ENCODE peak calls at places on chromosomes 4 and X, in seven cellular contexts. N is ovary, O is body of pancreas, U is tibial nerve, I is ascending aorta, C is mammary epithelial cell, G is left lung. Q is an unnamed sample.
A peak's percentile ranks its signal among the peaks of the same experiment; 100 is the strongest.

GRCh38 chrX:114028907-114029662 is 554.8 kb upstream of the HTR2C start:
- DNase-seq in I (no peak), O (no peak), U (no peak), N (no peak), G (no peak), C (no peak), Q (no peak)

GRCh38 chr4:38145033-38145673 is 185.0 kb downstream of the PTTG2 start:
- DNase-seq in O (no peak), N (no peak), C (no peak), U (no peak), I (no peak), G (no peak), Q (no peak)

GRCh38 chr4:166501941-166502382 is 628.9 kb downstream of the TLL1 start:
- DNase-seq in C (no peak), G (no peak), I (no peak), O (peak; percentile 55), U (no peak), N (no peak), Q (no peak)

GRCh38 chr4:40594261-40595178 is 35.1 kb downstream of the RBM47 start:
- DNase-seq in U (no peak), I (no peak), G (no peak), O (no peak), C (peak; percentile 45), N (no peak), Q (no peak)

GRCh38 chrX:139930923-139931645 is 1.8 kb downstream of the ATP11C start:
- DNase-seq in N (peak; percentile 20), I (no peak), O (peak; percentile 19), G (peak; percentile 34), U (no peak), C (peak; percentile 23), Q (no peak)

GRCh38 chrX:130165181-130165702 is 399 bp downstream of the AIFM1 start:
- DNase-seq in N (no peak), O (no peak), U (peak; percentile 13), G (no peak), C (no peak), I (no peak), Q (no peak)

GRCh38 chr4:158315706-158316105 is 105.4 kb downstream of the TMEM144 start:
- DNase-seq in G (no peak), U (no peak), O (no peak), C (no peak), I (no peak), N (no peak), Q (no peak)

GRCh38 chr4:176034498-176034897 is 31.1 kb upstream of the WDR17 start:
- DNase-seq in I (no peak), C (peak; percentile 4), G (no peak), U (no peak), O (no peak), N (no peak), Q (no peak)

GRCh38 chrX:23493941-23494374 is 159.3 kb downstream of the PTCHD1 start:
- DNase-seq in O (peak; percentile 72), G (no peak), I (no peak), U (no peak), C (peak; percentile 60), N (no peak), Q (no peak)

GRCh38 chr4:144817081-144817480 is 171.1 kb downstream of the HHIP start:
- DNase-seq in I (no peak), N (no peak), O (no peak), G (no peak), C (no peak), U (no peak), Q (no peak)

GRCh38 chr4:184805462-184806245 is 20.1 kb downstream of the ACSL1 start:
- DNase-seq in N (peak; percentile 26), C (no peak), I (no peak), U (peak; percentile 40), G (peak; percentile 87), O (peak; percentile 96), Q (no peak)

GRCh38 chrX:7950865-7951264 is 23.7 kb upstream of the PNPLA4 start:
- DNase-seq in O (no peak), U (no peak), N (no peak), I (no peak), C (no peak), G (no peak), Q (no peak)

GRCh38 chrX:65837875-65838549 is 170.6 kb downstream of the MSN start:
- DNase-seq in C (no peak), I (no peak), G (no peak), N (no peak), U (no peak), O (no peak), Q (no peak)

GRCh38 chr4:42638993-42639392 is 17.9 kb downstream of the ATP8A1 start:
- DNase-seq in G (no peak), C (no peak), U (no peak), O (no peak), N (no peak), I (no peak), Q (no peak)

GRCh38 chrX:83186632-83187031 is 321.5 kb upstream of the POU3F4 start:
- DNase-seq in C (no peak), I (no peak), U (no peak), G (no peak), O (no peak), N (no peak), Q (no peak)

GRCh38 chr4:37424753-37425152 is 180.2 kb downstream of the NWD2 start:
- DNase-seq in G (no peak), C (no peak), U (no peak), O (no peak), N (no peak), I (no peak), Q (no peak)

GRCh38 chr4:55754754-55755350 is 64.7 kb upstream of the EXOC1L start:
- DNase-seq in C (peak; percentile 72), G (no peak), I (no peak), N (no peak), O (no peak), U (no peak), Q (no peak)

GRCh38 chrX:131821945-131822622 is 201.0 kb upstream of the STK26 start:
- DNase-seq in O (peak; percentile 84), U (no peak), N (peak; percentile 76), G (peak; percentile 68), I (peak; percentile 33), C (peak; percentile 69), Q (no peak)

GRCh38 chr4:87843936-87844335 is 11.2 kb downstream of the MEPE start:
- DNase-seq in N (no peak), O (peak; percentile 16), U (no peak), G (no peak), I (no peak), C (peak; percentile 48), Q (no peak)

GRCh38 chr4:84669201-84669600 is 86.3 kb downstream of the CDS1 start:
- DNase-seq in I (no peak), O (no peak), U (no peak), C (no peak), N (no peak), G (no peak), Q (no peak)

GRCh38 chrX:111568356-111568755 is 56.9 kb downstream of the SERTM2 start:
- DNase-seq in O (peak; percentile 20), U (no peak), I (no peak), G (no peak), N (no peak), C (peak; percentile 8), Q (no peak)

GRCh38 chr4:188454573-188454972 is 315.3 kb downstream of the TRIML1 start:
- DNase-seq in C (no peak), G (no peak), O (no peak), N (no peak), I (no peak), U (no peak), Q (no peak)

GRCh38 chr4:38711066-38711465 is 47.1 kb downstream of the KLF3 start:
- DNase-seq in N (no peak), O (no peak), C (no peak), I (no peak), U (no peak), G (no peak), Q (no peak)

GRCh38 chr4:184752496-184753275 is 18.8 kb upstream of the CENPU start:
- DNase-seq in I (no peak), O (no peak), U (no peak), N (no peak), G (no peak), C (no peak), Q (no peak)

GRCh38 chr4:125787707-125788106 is 473.0 kb downstream of the FAT4 start:
- DNase-seq in G (no peak), I (no peak), C (no peak), N (no peak), O (no peak), U (no peak), Q (no peak)
- TF ChIP-seq CTCF in G (no peak), I (no peak), C (no peak), N (no peak), O (no peak), U (no peak), Q (no peak)

GRCh38 chr4:169251291-169252235 is 19.2 kb downstream of the SH3RF1 start:
- DNase-seq in I (no peak), G (no peak), C (peak; percentile 42), U (no peak), O (no peak), N (no peak), Q (no peak)
- H3K4me3 ChIP-seq in I (no peak overlapping the region), G (no peak overlapping the region), C (peak overlapping the region; percentile 4), U (no peak overlapping the region), O (no peak overlapping the region), N (no peak overlapping the region), Q (no peak overlapping the region)

GRCh38 chr4:138522366-138522765 is 280.2 kb upstream of the SLC7A11 start:
- DNase-seq in N (no peak), U (no peak), G (no peak), O (peak; percentile 1), C (peak; percentile 30), I (no peak), Q (no peak)
- TF ChIP-seq CTCF in N (no peak), U (no peak), G (no peak), O (peak; percentile 32), C (peak; percentile 44), I (no peak), Q (peak; percentile 59)

DNA sequence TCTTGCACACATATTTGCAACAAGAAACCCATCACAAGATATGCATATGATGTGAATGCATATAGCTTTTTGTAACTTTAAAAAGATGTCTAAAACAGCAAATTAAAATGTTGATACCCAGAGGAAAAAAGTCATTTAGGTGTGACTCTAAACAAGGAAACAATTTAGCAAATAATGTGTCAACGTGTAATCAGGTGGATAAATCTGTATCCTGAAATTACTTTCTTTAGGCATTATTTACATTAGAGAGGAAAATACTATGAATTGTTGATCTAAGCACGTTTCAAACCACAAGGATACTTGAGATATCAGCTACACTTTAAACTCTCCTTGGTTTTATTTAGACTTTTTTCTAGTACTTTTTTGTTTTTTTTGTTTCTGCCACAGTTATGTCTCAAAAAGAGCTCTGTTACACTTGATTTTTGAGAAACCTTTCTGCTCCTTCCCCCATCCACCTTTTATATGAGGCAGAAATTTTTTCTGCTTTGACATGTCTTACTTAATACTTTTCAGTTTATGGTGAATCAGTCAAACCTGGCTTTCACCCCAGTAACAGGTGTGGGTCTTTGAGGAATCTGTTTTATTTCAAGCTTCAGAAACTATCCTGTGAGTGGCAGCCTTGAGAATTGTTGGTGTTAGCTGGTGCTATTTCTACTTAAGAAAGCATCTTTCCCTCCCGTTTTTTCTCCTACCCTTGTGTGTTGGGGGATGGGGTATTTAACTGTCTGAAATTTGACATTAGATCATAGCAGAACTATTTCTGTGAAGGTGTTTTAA is 1.9 kb downstream of the NPNT start:
- DNase-seq in I (no peak), C (peak; percentile 2), O (no peak), N (no peak), U (no peak), G (no peak), Q (no peak)
- H3K4me3 ChIP-seq in I (peak overlapping the region; percentile 83), C (no peak overlapping the region), O (peak overlapping the region; percentile 64), N (no peak overlapping the region), U (peak overlapping the region; percentile 57), G (peak overlapping the region; percentile 67), Q (no peak overlapping the region)

Q was measured in RWPE2.